ENCODE peak calls at places on chromosome 11, in five cellular contexts. I, M, C, Q and Z are unnamed samples.
A peak's percentile ranks its signal among the peaks of the same experiment; 100 is the strongest.

GRCh38 chr11:71930556-71931244 is 1.9 kb downstream of the RNF121 start:
- DNase-seq in C (no peak), Q (no peak), M (no peak), I (no peak), Z (no peak)

GRCh38 chr11:100445231-100445735 is 241.8 kb upstream of the ARHGAP42 start:
- DNase-seq in Q (no peak), I (peak; percentile 62), C (no peak), M (peak; percentile 28), Z (no peak)

GRCh38 chr11:133300666-133301065 is 231.6 kb downstream of the OPCML start:
- DNase-seq in C (no peak), Q (no peak), I (no peak), M (no peak), Z (no peak)

GRCh38 chr11:123307276-123307675 is 112.2 kb upstream of the CLMP start:
- DNase-seq in C (no peak), M (no peak), Q (no peak), I (no peak), Z (no peak)

GRCh38 chr11:70205766-70206165 is 2.7 kb downstream of the FADD start:
- DNase-seq in Q (no peak), C (no peak), I (no peak), M (no peak), Z (no peak)

GRCh38 chr11:10666976-10667892 is 26.3 kb downstream of the IRAG1 start:
- DNase-seq in I (no peak), C (no peak), Q (no peak), M (no peak), Z (no peak)

GRCh38 chr11:121513807-121514206 is 61.0 kb upstream of the SORL1-AS1 start:
- DNase-seq in C (no peak), Q (no peak), M (no peak), I (no peak), Z (peak; percentile 55)

GRCh38 chr11:124896071-124896750 is 1.5 kb downstream of the ROBO4 start:
- DNase-seq in Q (no peak), I (no peak), C (no peak), M (no peak), Z (no peak)

GRCh38 chr11:624705-625635 is at the start of gene CDHR5:
- DNase-seq in C (no peak), Q (no peak), M (no peak), I (no peak), Z (no peak)

GRCh38 chr11:58739725-58740430 is 8.1 kb upstream of the GLYAT start:
- DNase-seq in M (no peak), I (no peak), Q (no peak), C (no peak), Z (no peak)

GRCh38 chr11:69450064-69450856 is 31.2 kb upstream of the LINC01488 start:
- DNase-seq in C (no peak), I (no peak), M (peak; percentile 69), Q (no peak), Z (no peak)

GRCh38 chr11:61131586-61131985 is 29.3 kb downstream of the CD5 start:
- DNase-seq in I (no peak), C (no peak), Q (no peak), M (no peak), Z (no peak)

GRCh38 chr11:61131186-61131585 is 28.9 kb downstream of the CD5 start:
- DNase-seq in Q (no peak), M (no peak), C (no peak), I (no peak), Z (no peak)

GRCh38 chr11:61127991-61128390 is 25.7 kb downstream of the CD5 start:
- DNase-seq in C (no peak), Q (no peak), I (no peak), M (no peak), Z (no peak)

GRCh38 chr11:61128947-61129346 is 26.7 kb downstream of the CD5 start:
- DNase-seq in M (no peak), Q (no peak), C (no peak), I (no peak), Z (no peak)

DNA sequence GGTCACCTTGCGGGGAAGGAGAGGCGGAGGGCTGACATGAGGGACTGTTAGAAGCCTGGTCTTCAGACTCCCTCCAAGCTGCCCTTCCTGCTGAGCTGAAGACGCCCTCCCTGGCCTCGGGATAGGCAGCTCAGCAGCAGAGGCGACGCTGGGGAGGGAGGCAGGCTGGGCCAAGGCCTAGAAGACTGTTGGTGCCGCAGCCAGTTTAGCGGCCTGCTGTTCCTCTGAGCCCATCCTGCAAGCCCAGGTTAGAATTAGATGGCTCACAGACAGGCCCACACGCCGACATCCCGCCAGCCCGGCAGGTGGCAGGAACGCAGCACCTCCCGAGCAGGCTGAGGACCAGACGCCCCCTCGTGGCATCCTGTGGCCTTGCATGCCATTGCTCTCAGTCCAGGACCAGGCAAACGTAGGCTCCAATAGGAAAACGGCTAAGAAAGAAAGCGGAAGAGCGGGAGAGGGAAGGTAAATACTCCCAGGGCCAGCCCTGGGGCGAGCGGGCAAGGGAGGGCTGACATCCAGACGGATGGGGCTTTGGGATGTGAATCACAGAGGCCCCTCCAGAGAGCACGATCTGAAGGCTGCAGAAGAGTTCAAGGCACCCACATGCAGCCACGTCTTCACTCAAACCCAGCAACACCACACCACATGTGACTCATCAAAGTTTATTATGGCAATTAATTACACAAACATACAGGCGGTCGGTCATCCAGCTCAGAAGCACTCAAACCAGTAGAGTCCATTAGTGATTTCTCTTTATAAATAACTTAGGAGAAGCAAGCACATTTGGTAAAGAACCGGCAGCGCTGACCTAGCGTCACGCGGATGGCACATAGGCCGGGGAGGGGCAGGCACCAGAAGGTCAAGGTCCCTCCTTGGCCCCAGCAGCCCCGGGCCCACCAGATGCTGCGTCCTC is 27.6 kb downstream of the CD5 start:
- DNase-seq in M (peak; percentile 85), Q (peak; percentile 91), I (peak; percentile 94), C (peak; percentile 90), Z (no peak)
- TF ChIP-seq POLR2A in M (no peak), Q (peak; percentile 36), I (no peak), C (no peak), Z (no peak)

GRCh38 chr11:73156114-73156513 is 14.0 kb upstream of the FCHSD2 start:
- DNase-seq in M (no peak), C (no peak), Q (no peak), I (no peak), Z (no peak)

GRCh38 chr11:73158356-73159051 is 16.4 kb upstream of the FCHSD2 start:
- DNase-seq in M (no peak), I (no peak), C (no peak), Q (no peak), Z (no peak)

GRCh38 chr11:73156686-73157085 is 14.6 kb upstream of the FCHSD2 start:
- DNase-seq in M (no peak), I (no peak), C (no peak), Q (no peak), Z (no peak)

GRCh38 chr11:73159297-73159696 is 17.2 kb upstream of the FCHSD2 start:
- DNase-seq in I (no peak), Q (no peak), M (no peak), C (peak; percentile 8), Z (no peak)

DNA sequence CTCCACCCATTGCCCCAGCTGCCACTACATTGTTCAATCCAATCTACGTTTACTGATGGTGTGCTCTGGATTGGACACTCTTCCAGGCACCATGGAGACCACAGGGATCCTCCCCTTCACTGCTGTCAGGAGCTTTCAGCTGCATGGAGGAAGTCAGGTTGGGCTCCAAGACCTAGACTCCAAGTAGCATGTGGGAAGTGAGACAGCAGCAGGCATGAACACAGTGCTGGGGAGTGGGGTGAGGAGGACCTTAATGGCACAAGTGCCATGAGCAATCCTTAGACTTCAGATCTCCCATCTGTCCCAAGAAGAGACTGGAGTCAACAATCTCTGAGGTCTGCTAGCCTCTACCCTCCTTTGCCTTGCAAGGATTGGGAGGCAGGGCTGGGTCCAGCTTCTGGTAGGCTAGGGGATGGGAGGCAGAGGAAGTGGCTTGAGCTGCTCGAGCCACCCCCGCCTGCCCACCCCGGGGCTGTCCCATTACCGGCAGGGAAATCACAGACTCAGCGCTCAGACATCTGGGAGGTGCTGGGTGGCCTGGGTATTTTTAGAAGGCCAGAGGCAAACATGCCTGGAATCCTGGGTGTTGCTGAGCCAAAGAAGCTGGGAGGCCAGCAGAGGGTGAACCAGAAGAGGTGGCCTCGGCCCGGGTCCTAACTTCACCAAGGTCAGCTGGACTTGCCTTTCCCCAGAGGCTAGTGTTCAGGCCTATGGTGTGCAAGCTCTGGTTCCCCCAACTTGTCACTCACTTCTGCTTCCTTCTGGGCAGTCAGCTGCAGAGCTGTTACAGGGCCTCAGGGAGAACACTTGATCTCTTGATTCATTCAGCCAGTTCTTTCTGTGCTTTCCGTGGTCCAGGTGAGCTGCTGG is 15.3 kb upstream of the FCHSD2 start:
- DNase-seq in I (no peak), M (peak; percentile 89), Q (peak; percentile 37), C (peak; percentile 24), Z (no peak)
- TF ChIP-seq CTCF in I (no peak), M (no peak), Q (no peak), C (no peak), Z (no peak)

DNA sequence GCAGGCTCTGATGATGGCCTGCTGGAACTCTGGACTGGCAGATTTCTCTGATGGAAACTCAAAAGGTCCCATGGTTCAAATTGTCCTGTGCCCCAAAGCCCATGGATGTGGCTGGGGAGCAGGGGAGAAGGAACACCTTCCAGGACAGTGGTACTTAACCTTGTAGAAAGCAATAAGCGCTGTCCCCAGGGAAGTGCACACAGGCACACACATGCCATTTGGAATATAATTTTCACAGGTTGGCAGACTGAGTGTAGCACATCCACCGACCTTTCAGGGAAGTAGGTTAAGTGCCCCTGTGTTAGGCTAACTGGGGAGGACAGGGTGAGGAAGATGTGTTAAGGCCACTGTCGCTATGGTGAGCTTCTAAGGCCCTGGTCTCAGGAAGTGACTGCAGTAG is 17.8 kb downstream of the DDX25 start:
- DNase-seq in Q (no peak), I (no peak), M (no peak), C (no peak), Z (no peak)
- H3K27ac ChIP-seq in Q (no peak overlapping the region), I (no peak overlapping the region), M (no peak overlapping the region), C (no peak overlapping the region), Z (no peak overlapping the region)

GRCh38 chr11:73308963-73309960 is 1.2 kb downstream of the ARHGEF17 start:
- DNase-seq in I (peak; percentile 91), C (peak; percentile 86), M (peak; percentile 96), Q (peak; percentile 66), Z (no peak)
- TF ChIP-seq POLR2A in I (no peak), C (peak; percentile 55), M (peak; percentile 77), Q (peak; percentile 53), Z (no peak)

DNA sequence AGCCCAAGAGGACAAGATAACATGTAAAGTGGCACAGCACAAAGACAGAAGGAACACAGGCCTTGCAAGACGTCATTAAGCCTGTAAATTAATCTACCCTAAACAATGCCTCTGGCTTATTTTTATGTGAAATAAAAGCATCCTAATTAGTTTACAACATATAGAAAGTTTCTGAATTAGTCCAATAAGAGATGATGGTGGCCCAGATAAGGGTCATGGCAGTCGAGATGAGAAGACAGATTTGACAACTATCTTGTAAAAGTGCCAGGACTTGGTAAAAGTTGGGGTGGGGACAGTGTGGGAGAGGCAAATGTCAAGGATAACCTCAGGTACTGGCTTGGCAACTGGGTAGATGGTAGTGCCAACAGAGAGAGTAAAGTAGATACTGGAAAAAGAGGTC is 13.6 kb downstream of the XRRA1 start:
- DNase-seq in C (no peak), Q (no peak), I (no peak), M (no peak), Z (no peak)
- TF ChIP-seq CTCF in C (no peak), Q (no peak), I (no peak), M (no peak), Z (no peak)

DNA sequence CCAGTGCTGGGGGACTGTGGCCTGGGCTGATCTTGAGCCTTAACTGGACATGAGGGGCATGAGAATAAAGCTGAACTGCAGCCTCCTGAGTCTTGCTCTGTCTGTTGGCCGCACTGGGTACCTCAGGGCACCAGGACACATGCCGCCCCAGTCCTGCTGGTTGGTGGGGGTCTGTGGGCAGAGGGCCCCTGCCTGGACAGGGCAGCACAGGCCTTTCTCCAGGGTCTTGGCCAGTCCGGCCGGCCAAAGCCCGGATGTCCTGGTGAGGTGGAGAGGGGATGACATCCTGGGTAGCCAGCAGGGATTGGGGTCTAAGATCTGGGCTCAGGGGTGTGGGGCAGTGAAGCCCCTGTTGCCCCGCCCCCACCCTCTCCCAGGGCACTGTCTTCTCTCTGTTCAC is 1.5 kb upstream of the RPS6KA4 start:
- DNase-seq in I (no peak), M (no peak), C (no peak), Q (no peak), Z (no peak)
- H3K27ac ChIP-seq in I (peak overlapping the region; percentile 94), M (no peak overlapping the region), C (peak overlapping the region; percentile 86), Q (no peak overlapping the region), Z (peak overlapping the region; percentile 91)